ENCODE peak calls at places on chromosomes 6 and 20, in five cellular contexts. T, O, G, H and M are unnamed samples.

GRCh38 chr20:24685736-24686135 is 216.3 kb downstream of the SYNDIG1 start:
- DNase-seq in H (no peak), O (no peak), T (no peak), G (no peak), M (no peak)

GRCh38 chr6:156720739-156721714 is 56.2 kb upstream of the ARID1B start:
- DNase-seq in O (no peak), H (no peak), G (peak; percentile 82), T (peak; percentile 20), M (peak; percentile 62)

GRCh38 chr6:14664616-14665315 is 547.2 kb downstream of the CD83 start:
- DNase-seq in G (peak; percentile 33), H (no peak), T (no peak), O (no peak), M (peak; percentile 17)

GRCh38 chr20:1567392-1568165 is 10.1 kb upstream of the SIRPD start:
- DNase-seq in O (no peak), G (peak; percentile 96), H (no peak), T (peak; percentile 69), M (no peak)

GRCh38 chr6:41591859-41592502 is 45.8 kb downstream of the FOXP4 start:
- DNase-seq in T (peak; percentile 59), O (no peak), H (peak; percentile 27), G (peak; percentile 49), M (peak; percentile 92)

GRCh38 chr6:35203152-35203670 is 10.5 kb upstream of the SCUBE3 start:
- DNase-seq in O (no peak), G (no peak), H (no peak), T (no peak), M (no peak)

GRCh38 chr6:44120692-44121443 is 6.4 kb downstream of the MRPL14 start:
- DNase-seq in G (no peak), H (no peak), T (no peak), O (no peak), M (no peak)

GRCh38 chr20:17822039-17822438 is 122.3 kb downstream of the BANF2 start:
- DNase-seq in O (no peak), H (peak; percentile 70), G (peak; percentile 55), T (peak; percentile 89), M (no peak)

GRCh38 chr6:33813246-33813904 is 9.6 kb upstream of the MLN start:
- DNase-seq in T (no peak), G (no peak), O (no peak), H (no peak), M (no peak)

GRCh38 chr6:53293691-53294090 is 55.1 kb downstream of the ELOVL5 start:
- DNase-seq in T (no peak), H (no peak), G (no peak), O (no peak), M (no peak)

GRCh38 chr6:69894578-69895347 is 28.4 kb downstream of the COL19A1 start:
- DNase-seq in H (peak; percentile 39), G (peak; percentile 94), T (peak; percentile 76), O (no peak), M (no peak)

GRCh38 chr20:23668477-23668951 is 20.3 kb downstream of the CST4 start:
- DNase-seq in H (no peak), T (peak; percentile 67), G (peak; percentile 50), O (no peak), M (peak; percentile 66)

GRCh38 chr6:120077489-120077888 is 727.9 kb upstream of the MAN1A1 start:
- DNase-seq in H (no peak), G (peak; percentile 18), T (peak; percentile 3), O (no peak), M (no peak)

GRCh38 chr20:48818481-48818987 is 9.3 kb downstream of the PREX1 start:
- DNase-seq in G (no peak), T (no peak), O (no peak), H (no peak), M (peak; percentile 48)

GRCh38 chr20:32362924-32363364 is 4.8 kb downstream of the ASXL1 start:
- DNase-seq in O (no peak), T (peak; percentile 28), G (no peak), H (no peak), M (no peak)

GRCh38 chr6:158807515-158808441 is 11.4 kb downstream of the EZR start:
- DNase-seq in H (no peak), T (no peak), O (no peak), G (no peak), M (no peak)
- TF ChIP-seq CTCF in H (no peak), T (no peak), O (no peak), G (no peak), M (no peak)

GRCh38 chr6:714100-714499 is 21.2 kb upstream of the EXOC2 start:
- DNase-seq in G (no peak), H (no peak), O (no peak), T (no peak), M (no peak)

GRCh38 chr6:715709-716450 is 22.9 kb upstream of the EXOC2 start:
- DNase-seq in T (no peak), G (no peak), H (no peak), O (no peak), M (no peak)

GRCh38 chr6:717135-717534 is 24.2 kb upstream of the EXOC2 start:
- DNase-seq in H (no peak), G (no peak), O (no peak), T (no peak), M (no peak)

GRCh38 chr6:722077-722524 is 29.2 kb upstream of the EXOC2 start:
- DNase-seq in G (peak; percentile 78), T (peak; percentile 83), H (peak; percentile 76), O (no peak), M (peak; percentile 78)

GRCh38 chr6:718345-718744 is 25.4 kb upstream of the EXOC2 start:
- DNase-seq in G (no peak), O (no peak), T (no peak), H (no peak), M (no peak)
- TF ChIP-seq CTCF in G (no peak), O (no peak), T (no peak), H (no peak), M (no peak)

GRCh38 chr6:133895573-133896343 is 6.8 kb downstream of the TCF21 start:
- DNase-seq in O (no peak), H (no peak), T (peak; percentile 48), G (no peak), M (no peak)
- TF ChIP-seq CTCF in O (no peak), H (peak; percentile 20), T (peak; percentile 22), G (no peak), M (no peak)

DNA sequence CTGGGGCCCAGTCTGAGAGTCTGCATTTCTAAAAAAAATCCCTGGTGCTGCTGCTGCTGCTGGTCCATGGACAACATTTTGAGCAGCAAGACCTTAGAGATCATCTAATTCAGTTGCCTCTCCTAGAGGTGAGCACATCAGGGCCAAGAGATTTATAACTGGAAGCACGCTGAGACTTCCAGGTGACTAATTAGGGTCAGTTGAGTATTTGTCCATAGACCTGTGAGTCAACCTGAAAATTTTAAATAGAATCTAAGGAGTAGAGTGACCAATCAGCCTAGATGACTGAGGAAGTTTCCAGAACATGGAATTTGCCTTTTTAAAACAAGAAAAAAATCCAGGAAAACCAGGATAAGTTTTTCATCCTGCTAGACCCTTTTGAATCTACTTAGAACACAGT is 221.4 kb downstream of the PKHD1 start:
- DNase-seq in H (no peak), G (peak; percentile 71), O (no peak), T (no peak), M (no peak)
- TF ChIP-seq CTCF in H (no peak), G (no peak), O (no peak), T (no peak), M (no peak)

GRCh38 chr6:86192123-86192522 is 549.4 kb upstream of the SYNCRIP start:
- DNase-seq in T (peak; percentile 1), O (no peak), G (peak; percentile 31), H (no peak), M (no peak)
- TF ChIP-seq CTCF in T (no peak), O (no peak), G (peak; percentile 36), H (peak; percentile 20), M (peak; percentile 47)